ENCODE peak calls at places on chromosomes 11 and 22, in six cellular contexts. U is spleen, Q is breast epithelium, I is K562, V is stomach, R is sigmoid colon. W is an unnamed sample.

GRCh38 chr11:1508491-1508891 is 21.9 kb upstream of the MOB2 start:
- DNase-seq in R (no peak), Q (no peak), I (no peak), U (no peak), V (no peak), W (no peak)

GRCh38 chr11:74020537-74020936 is 11.7 kb upstream of the UCP3 start:
- DNase-seq in U (no peak), R (no peak), Q (no peak), V (no peak), I (no peak), W (no peak)

GRCh38 chr11:65204646-65205601 is 23.2 kb downstream of the CAPN1 start:
- DNase-seq in Q (no peak), I (peak; percentile 91), U (peak; percentile 82), R (peak; percentile 65), V (peak; percentile 22), W (no peak)

GRCh38 chr22:46830001-46830715 is 67.7 kb downstream of the TBC1D22A start:
- DNase-seq in Q (no peak), V (peak; percentile 53), U (peak; percentile 72), R (peak; percentile 82), I (no peak), W (peak; percentile 91)

GRCh38 chr11:85647604-85648299 is at the start of gene TMEM126A:
- DNase-seq in V (peak; percentile 92), R (peak; percentile 93), U (peak; percentile 98), I (peak; percentile 71), Q (peak; percentile 85), W (peak; percentile 97)

GRCh38 chr11:108592591-108593213 is 866 bp downstream of the EXPH5 start:
- DNase-seq in R (no peak), U (peak; percentile 81), I (peak; percentile 62), Q (no peak), V (peak; percentile 37), W (no peak)

GRCh38 chr11:88779551-88779950 is 286.2 kb downstream of the GRM5 start:
- DNase-seq in I (no peak), Q (no peak), V (no peak), R (no peak), U (no peak), W (no peak)

GRCh38 chr22:46734830-46735453 is 3.1 kb downstream of the CERK start:
- DNase-seq in Q (no peak), U (peak; percentile 93), I (no peak), R (no peak), V (peak; percentile 56), W (no peak)

GRCh38 chr11:127825185-127825584 is 762.2 kb downstream of the ETS1 start:
- DNase-seq in R (no peak), V (no peak), U (no peak), I (no peak), Q (no peak), W (no peak)

GRCh38 chr22:45455621-45456020 is 42.1 kb downstream of the RIBC2 start:
- DNase-seq in I (no peak), Q (no peak), U (no peak), R (no peak), V (no peak), W (no peak)

GRCh38 chr22:36761553-36762240 is 14.2 kb downstream of the IFT27 start:
- DNase-seq in I (no peak), V (no peak), Q (no peak), R (peak; percentile 46), U (peak; percentile 18), W (no peak)

GRCh38 chr11:79160786-79161403 is 279.9 kb downstream of the TENM4 start:
- DNase-seq in I (no peak), R (no peak), Q (no peak), V (no peak), U (no peak), W (peak; percentile 60)

GRCh38 chr11:85823816-85824215 is 12.9 kb upstream of the SYTL2 start:
- DNase-seq in Q (no peak), V (no peak), I (no peak), R (no peak), U (no peak), W (no peak)

GRCh38 chr11:34160049-34160721 is 54.8 kb downstream of the NAT10 start:
- DNase-seq in R (no peak), I (no peak), U (no peak), Q (no peak), V (no peak), W (no peak)

GRCh38 chr11:94845622-94846021 is 77.5 kb downstream of the AMOTL1 start:
- DNase-seq in I (no peak), Q (peak; percentile 74), U (no peak), R (peak; percentile 74), V (peak; percentile 78), W (no peak)

GRCh38 chr11:45079567-45079942 is 66.9 kb upstream of the PRDM11 start:
- DNase-seq in I (no peak), V (no peak), U (no peak), Q (no peak), R (no peak), W (no peak)

GRCh38 chr11:28836285-28837081 is 728.3 kb downstream of the METTL15 start:
- DNase-seq in U (no peak), R (no peak), V (no peak), Q (no peak), I (no peak), W (no peak)

GRCh38 chr22:29138556-29138955 is 65.7 kb downstream of the KREMEN1 start:
- DNase-seq in R (no peak), V (no peak), U (no peak), Q (no peak), I (no peak), W (no peak)

GRCh38 chr22:33853200-33854097 is 66.8 kb downstream of the LARGE1 start:
- DNase-seq in I (no peak), R (peak; percentile 80), Q (peak; percentile 66), V (peak; percentile 85), U (peak; percentile 84), W (no peak)

GRCh38 chr11:112881461-112881860 is 79.8 kb upstream of the NCAM1 start:
- DNase-seq in R (peak; percentile 83), U (no peak), V (peak; percentile 49), I (peak; percentile 69), Q (peak; percentile 70), W (no peak)

GRCh38 chr11:117179048-117179999 is 781 bp downstream of the SIDT2 start:
- DNase-seq in R (peak; percentile 68), Q (no peak), U (peak; percentile 92), V (peak; percentile 51), I (no peak), W (no peak)

GRCh38 chr22:46092646-46093410 is 57.5 kb upstream of the PPARA start:
- DNase-seq in I (no peak), R (no peak), Q (no peak), V (no peak), U (peak; percentile 44), W (no peak)

GRCh38 chr22:36365020-36365411 is 22.8 kb downstream of the MYH9 start:
- DNase-seq in V (peak; percentile 65), R (peak; percentile 90), I (peak; percentile 49), U (no peak), Q (no peak), W (no peak)

GRCh38 chr22:41687901-41688364 is 734 bp downstream of the SNU13 start:
- DNase-seq in I (peak; percentile 44), Q (no peak), U (peak; percentile 83), V (no peak), R (no peak), W (no peak)

GRCh38 chr11:26841818-26842457 is 120.1 kb upstream of the SLC5A12 start:
- DNase-seq in Q (no peak), V (no peak), R (no peak), U (no peak), I (no peak), W (no peak)

GRCh38 chr11:78573271-78574035 is 1.2 kb downstream of the NARS2 start:
- DNase-seq in I (no peak), U (no peak), V (no peak), Q (no peak), R (no peak), W (no peak)

GRCh38 chr11:102115557-102115956 is 5.3 kb downstream of the YAP1 start:
- DNase-seq in I (no peak), V (no peak), R (no peak), U (no peak), Q (no peak), W (no peak)

GRCh38 chr11:91248199-91248807 is 976.3 kb upstream of the FAT3 start:
- DNase-seq in R (no peak), Q (no peak), U (no peak), I (no peak), V (peak; percentile 31), W (no peak)

GRCh38 chr11:62540804-62541671 is 5.6 kb downstream of the AHNAK start:
- DNase-seq in Q (no peak), R (peak; percentile 75), I (no peak), U (peak; percentile 84), V (no peak), W (no peak)

GRCh38 chr11:12712132-12712531 is 37.9 kb downstream of the TEAD1 start:
- DNase-seq in I (no peak), U (no peak), V (no peak), Q (no peak), R (no peak), W (no peak)
- H3K27me3 ChIP-seq in I (no peaks in the 10 kb centered on the region), U (peaks cover 20% of the 10 kb centered on the region), V (no peaks in the 10 kb centered on the region), Q (no peaks in the 10 kb centered on the region), R (no peaks in the 10 kb centered on the region), W (no peaks in the 10 kb centered on the region)

DNA sequence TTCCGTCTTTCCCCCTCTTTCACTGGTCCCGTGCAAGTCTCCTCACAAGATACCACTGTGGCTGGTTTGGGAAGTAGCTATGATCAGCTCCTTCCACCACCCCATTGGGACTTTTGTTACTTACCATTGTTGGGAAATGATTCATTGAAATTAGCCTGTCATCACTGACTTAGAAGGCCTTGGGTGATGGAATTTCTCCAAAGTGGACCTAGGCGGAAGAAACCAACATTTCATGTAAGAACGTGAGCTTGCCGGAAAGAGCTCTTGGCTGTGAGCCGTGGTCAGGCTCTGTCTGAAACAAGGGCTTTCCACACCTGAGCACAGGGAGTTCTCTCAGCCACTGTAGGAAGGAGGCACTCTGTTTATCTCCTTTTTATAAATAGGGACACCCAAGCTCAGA is 23.5 kb upstream of the CRYBB3 start:
- DNase-seq in I (no peak), R (no peak), V (no peak), U (no peak), Q (peak; percentile 83), W (no peak)
- TF ChIP-seq POLR2AphosphoS5 in I (no peak), R (no peak), V (no peak), U (no peak), Q (no peak), W (no peak)

GRCh38 chr11:126736682-126737404 is 263.7 kb downstream of the KIRREL3 start:
- DNase-seq in V (no peak), U (no peak), Q (no peak), I (no peak), R (no peak), W (no peak)
- TF ChIP-seq POLR2A in V (no peak), U (no peak), Q (no peak), I (no peak), R (no peak), W (no peak)

GRCh38 chr11:76044750-76045320 is 161.5 kb downstream of the WNT11 start:
- DNase-seq in V (no peak), Q (no peak), U (no peak), R (no peak), I (no peak), W (no peak)

GRCh38 chr11:76038608-76039007 is 167.7 kb downstream of the WNT11 start:
- DNase-seq in I (no peak), Q (no peak), R (no peak), V (no peak), U (no peak), W (no peak)

DNA sequence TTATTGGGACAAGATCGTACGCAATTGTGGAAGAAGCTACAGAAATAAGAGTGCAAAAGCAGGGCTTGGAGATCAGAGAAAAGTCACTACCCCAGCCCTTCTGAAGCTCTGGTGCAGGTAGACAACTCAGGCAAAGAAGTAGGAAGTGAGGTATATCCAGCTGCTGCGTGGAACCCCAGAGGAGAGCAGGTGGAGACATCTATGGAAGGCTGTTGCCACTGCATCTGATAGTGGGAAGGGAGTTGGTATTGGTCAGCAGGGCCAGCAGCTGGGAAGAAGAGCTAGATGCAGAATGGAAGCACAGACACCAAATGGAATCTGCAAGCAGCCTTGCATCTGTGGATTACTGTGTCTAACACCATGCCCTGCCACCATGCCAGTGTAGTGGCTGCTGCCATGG is 165.1 kb downstream of the WNT11 start:
- DNase-seq in I (no peak), V (no peak), Q (no peak), U (no peak), R (no peak), W (no peak)
- H3K27me3 ChIP-seq in I (no peaks in the 10 kb centered on the region), V (no peaks in the 10 kb centered on the region), Q (no peaks in the 10 kb centered on the region), U (no peaks in the 10 kb centered on the region), R (no peaks in the 10 kb centered on the region), W (no peaks in the 10 kb centered on the region)